ENCODE peak calls at places on chromosomes 16 and 17, in five cellular contexts. One of them, this sample, is unnamed.

GRCh38 chr17:71933306-71933705 is 187.5 kb upstream of the SOX9 start:
- DNase-seq in H7: no peak
- DNase-seq in NB4: no peak
- DNase-seq in fibroblast of mammary gland: no peak
- DNase-seq in choroid plexus epithelial cell: no peak
- DNase-seq in this sample: no peak

GRCh38 chr16:1216296-1216619 is 8.8 kb downstream of the TPSG1 start:
- DNase-seq in H7: peak; percentile 64
- DNase-seq in NB4: no peak
- DNase-seq in fibroblast of mammary gland: no peak
- DNase-seq in choroid plexus epithelial cell: no peak
- DNase-seq in this sample: no peak

GRCh38 chr16:66476328-66477027 is 49.4 kb downstream of the BEAN1 start:
- DNase-seq in H7: peak; percentile 87
- DNase-seq in NB4: peak; percentile 38
- DNase-seq in fibroblast of mammary gland: no peak
- DNase-seq in choroid plexus epithelial cell: peak; percentile 64
- DNase-seq in this sample: no peak

GRCh38 chr17:70076189-70076588 is 1.2 kb downstream of the KCNJ16 start:
- DNase-seq in H7: no peak
- DNase-seq in NB4: no peak
- DNase-seq in fibroblast of mammary gland: peak; percentile 30
- DNase-seq in choroid plexus epithelial cell: peak; percentile 83
- DNase-seq in this sample: peak; percentile 68

GRCh38 chr17:27157297-27157696 is 136.6 kb upstream of the WSB1 start:
- DNase-seq in H7: no peak
- DNase-seq in NB4: no peak
- DNase-seq in fibroblast of mammary gland: no peak
- DNase-seq in choroid plexus epithelial cell: no peak
- DNase-seq in this sample: no peak

GRCh38 chr17:21549107-21549687 is 143.1 kb upstream of the KCNJ18 start:
- DNase-seq in H7: no peak
- DNase-seq in NB4: no peak
- DNase-seq in fibroblast of mammary gland: peak; percentile 83
- DNase-seq in choroid plexus epithelial cell: peak; percentile 63
- DNase-seq in this sample: peak; percentile 52

GRCh38 chr17:16419929-16420271 is 4.5 kb downstream of the TRPV2 start:
- DNase-seq in H7: no peak
- DNase-seq in NB4: peak; percentile 93
- DNase-seq in fibroblast of mammary gland: peak; percentile 87
- DNase-seq in choroid plexus epithelial cell: peak; percentile 90
- DNase-seq in this sample: peak; percentile 90

GRCh38 chr16:81444448-81445121 is at the start of gene CMIP:
- DNase-seq in H7: peak; percentile 98
- DNase-seq in NB4: peak; percentile 86
- DNase-seq in fibroblast of mammary gland: peak; percentile 60
- DNase-seq in choroid plexus epithelial cell: peak; percentile 75
- DNase-seq in this sample: peak; percentile 70

GRCh38 chr17:32927724-32928526 is at the start of gene TMEM98:
- DNase-seq in H7: peak; percentile 87
- DNase-seq in NB4: no peak
- DNase-seq in fibroblast of mammary gland: no peak
- DNase-seq in choroid plexus epithelial cell: no peak
- DNase-seq in this sample: no peak

GRCh38 chr16:80852261-80852872 is 48.0 kb upstream of the CDYL2 start:
- DNase-seq in H7: peak; percentile 62
- DNase-seq in NB4: peak; percentile 44
- DNase-seq in fibroblast of mammary gland: peak; percentile 38
- DNase-seq in choroid plexus epithelial cell: peak; percentile 72
- DNase-seq in this sample: peak; percentile 24

GRCh38 chr17:2704031-2704889 is 7.3 kb downstream of the CLUH start:
- DNase-seq in H7: peak; percentile 66
- DNase-seq in NB4: no peak
- DNase-seq in fibroblast of mammary gland: no peak
- DNase-seq in choroid plexus epithelial cell: no peak
- DNase-seq in this sample: no peak

GRCh38 chr17:45227101-45227591 is 5.5 kb downstream of the FMNL1 start:
- DNase-seq in H7: peak; percentile 29
- DNase-seq in NB4: peak; percentile 54
- DNase-seq in fibroblast of mammary gland: peak; percentile 29
- DNase-seq in choroid plexus epithelial cell: peak; percentile 27
- DNase-seq in this sample: no peak

GRCh38 chr16:78443300-78443604 is 343.8 kb downstream of the WWOX start:
- DNase-seq in H7: no peak
- DNase-seq in NB4: no peak
- DNase-seq in fibroblast of mammary gland: no peak
- DNase-seq in choroid plexus epithelial cell: peak; percentile 7
- DNase-seq in this sample: peak; percentile 5

GRCh38 chr17:51000835-51001638 is 119.6 kb downstream of the SPAG9 start:
- DNase-seq in H7: peak; percentile 42
- DNase-seq in NB4: peak; percentile 73
- DNase-seq in fibroblast of mammary gland: peak; percentile 78
- DNase-seq in choroid plexus epithelial cell: peak; percentile 90
- DNase-seq in this sample: peak; percentile 82

GRCh38 chr16:81548551-81548900 is 103.9 kb downstream of the CMIP start:
- DNase-seq in H7: no peak
- DNase-seq in NB4: no peak
- DNase-seq in fibroblast of mammary gland: no peak
- DNase-seq in choroid plexus epithelial cell: no peak
- DNase-seq in this sample: no peak

GRCh38 chr16:55045329-55046145 is 114.9 kb downstream of the IRX5 start:
- DNase-seq in H7: no peak
- DNase-seq in NB4: no peak
- DNase-seq in fibroblast of mammary gland: no peak
- DNase-seq in choroid plexus epithelial cell: no peak
- DNase-seq in this sample: no peak

GRCh38 chr16:4511441-4512082 is 27.0 kb downstream of the CDIP1 start:
- DNase-seq in H7: peak; percentile 94
- DNase-seq in NB4: peak; percentile 59
- DNase-seq in fibroblast of mammary gland: peak; percentile 31
- DNase-seq in choroid plexus epithelial cell: peak; percentile 62
- DNase-seq in this sample: peak; percentile 26

GRCh38 chr17:56593073-56593740 is at the start of gene NOG:
- DNase-seq in H7: peak; percentile 90
- DNase-seq in NB4: peak; percentile 88
- DNase-seq in fibroblast of mammary gland: peak; percentile 17
- DNase-seq in choroid plexus epithelial cell: peak; percentile 15
- DNase-seq in this sample: peak; percentile 63

GRCh38 chr17:48570325-48571023 is 7.7 kb downstream of the HOXB4 start:
- DNase-seq in H7: peak; percentile 69
- DNase-seq in NB4: no peak
- DNase-seq in fibroblast of mammary gland: no peak
- DNase-seq in choroid plexus epithelial cell: no peak
- DNase-seq in this sample: no peak

GRCh38 chr16:88649195-88649923 is 1.5 kb downstream of the CYBA start:
- DNase-seq in H7: no peak
- DNase-seq in NB4: peak; percentile 56
- DNase-seq in fibroblast of mammary gland: no peak
- DNase-seq in choroid plexus epithelial cell: peak; percentile 28
- DNase-seq in this sample: no peak

GRCh38 chr16:67342616-67343015 is 16.0 kb downstream of the LRRC36 start:
- DNase-seq in H7: no peak
- DNase-seq in NB4: no peak
- DNase-seq in fibroblast of mammary gland: no peak
- DNase-seq in choroid plexus epithelial cell: no peak
- DNase-seq in this sample: no peak

GRCh38 chr17:9218911-9219310 is 197.6 kb downstream of the NTN1 start:
- DNase-seq in H7: no peak
- DNase-seq in NB4: no peak
- DNase-seq in fibroblast of mammary gland: no peak
- DNase-seq in choroid plexus epithelial cell: no peak
- DNase-seq in this sample: no peak

GRCh38 chr17:63950940-63951907 is 19.1 kb upstream of the CD79B start:
- DNase-seq in H7: peak; percentile 92
- DNase-seq in NB4: no peak
- DNase-seq in fibroblast of mammary gland: no peak
- DNase-seq in choroid plexus epithelial cell: no peak
- DNase-seq in this sample: no peak

GRCh38 chr17:67506966-67507365 is 129.9 kb downstream of the PITPNC1 start:
- DNase-seq in H7: no peak
- DNase-seq in NB4: no peak
- DNase-seq in fibroblast of mammary gland: peak; percentile 84
- DNase-seq in choroid plexus epithelial cell: peak; percentile 54
- DNase-seq in this sample: peak; percentile 81

GRCh38 chr16:85173077-85173980 is 61.1 kb upstream of the CIBAR2 start:
- DNase-seq in H7: peak; percentile 72
- DNase-seq in NB4: no peak
- DNase-seq in fibroblast of mammary gland: peak; percentile 95
- DNase-seq in choroid plexus epithelial cell: peak; percentile 85
- DNase-seq in this sample: peak; percentile 74

GRCh38 chr16:85171809-85172464 is 59.7 kb upstream of the CIBAR2 start:
- DNase-seq in H7: no peak
- DNase-seq in NB4: peak; percentile 37
- DNase-seq in fibroblast of mammary gland: no peak
- DNase-seq in choroid plexus epithelial cell: no peak
- DNase-seq in this sample: no peak

GRCh38 chr16:85171004-85171808 is 58.9 kb upstream of the CIBAR2 start:
- DNase-seq in H7: peak; percentile 66
- DNase-seq in NB4: no peak
- DNase-seq in fibroblast of mammary gland: no peak
- DNase-seq in choroid plexus epithelial cell: no peak
- DNase-seq in this sample: no peak

GRCh38 chr16:85173981-85174751 is 61.9 kb upstream of the CIBAR2 start:
- DNase-seq in H7: peak; percentile 75
- DNase-seq in NB4: no peak
- DNase-seq in fibroblast of mammary gland: peak; percentile 82
- DNase-seq in choroid plexus epithelial cell: peak; percentile 57
- DNase-seq in this sample: peak; percentile 63

DNA sequence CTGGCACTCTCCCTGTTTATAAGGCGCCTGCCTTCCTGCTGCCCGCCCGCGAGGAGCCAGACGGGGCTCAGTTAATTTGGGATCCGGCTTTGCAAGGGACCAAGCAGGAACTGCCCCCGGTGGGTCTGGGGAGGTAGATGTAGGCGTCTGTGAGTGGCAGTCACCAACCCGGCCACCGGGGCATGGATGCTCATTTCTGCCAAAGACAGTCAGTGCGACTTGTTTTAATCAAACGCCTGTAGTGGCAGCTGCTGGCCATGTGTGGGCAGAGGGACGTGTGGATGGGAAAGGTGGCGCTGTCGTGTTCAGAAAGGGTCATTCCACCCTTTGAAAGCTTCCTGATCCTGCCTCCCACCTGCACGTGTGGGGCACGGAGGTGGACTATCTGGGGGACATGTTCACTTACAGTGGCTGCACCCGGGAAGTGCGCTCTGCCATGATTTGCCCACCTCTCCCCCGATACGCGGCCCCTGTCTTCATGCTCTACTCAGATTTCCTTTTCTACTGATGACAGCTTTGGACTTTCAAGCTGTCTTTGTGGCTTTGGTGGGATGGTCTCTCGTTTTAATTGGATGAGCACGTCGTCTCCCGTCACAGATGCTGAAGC is 60.3 kb upstream of the CIBAR2 start:
- DNase-seq in H7: peak; percentile 85
- DNase-seq in NB4: peak; percentile 57
- DNase-seq in fibroblast of mammary gland: peak; percentile 42
- DNase-seq in choroid plexus epithelial cell: no peak
- DNase-seq in this sample: no peak
- H3K4me3 ChIP-seq in H7: peak overlapping the region; percentile 12
- H3K4me3 ChIP-seq in NB4: no peak overlapping the region
- H3K4me3 ChIP-seq in fibroblast of mammary gland: peak overlapping the region; percentile 69
- H3K4me3 ChIP-seq in choroid plexus epithelial cell: peak overlapping the region; percentile 61
- H3K4me3 ChIP-seq in this sample: peak overlapping the region; percentile 48

GRCh38 chr17:40311575-40311974 is 2.6 kb downstream of the RARA start:
- DNase-seq in H7: no peak
- DNase-seq in NB4: no peak
- DNase-seq in fibroblast of mammary gland: no peak
- DNase-seq in choroid plexus epithelial cell: peak; percentile 57
- DNase-seq in this sample: no peak
- H3K4me3 ChIP-seq in H7: no peak overlapping the region
- H3K4me3 ChIP-seq in NB4: no peak overlapping the region
- H3K4me3 ChIP-seq in fibroblast of mammary gland: no peak overlapping the region
- H3K4me3 ChIP-seq in choroid plexus epithelial cell: no peak overlapping the region
- H3K4me3 ChIP-seq in this sample: no peak overlapping the region

DNA sequence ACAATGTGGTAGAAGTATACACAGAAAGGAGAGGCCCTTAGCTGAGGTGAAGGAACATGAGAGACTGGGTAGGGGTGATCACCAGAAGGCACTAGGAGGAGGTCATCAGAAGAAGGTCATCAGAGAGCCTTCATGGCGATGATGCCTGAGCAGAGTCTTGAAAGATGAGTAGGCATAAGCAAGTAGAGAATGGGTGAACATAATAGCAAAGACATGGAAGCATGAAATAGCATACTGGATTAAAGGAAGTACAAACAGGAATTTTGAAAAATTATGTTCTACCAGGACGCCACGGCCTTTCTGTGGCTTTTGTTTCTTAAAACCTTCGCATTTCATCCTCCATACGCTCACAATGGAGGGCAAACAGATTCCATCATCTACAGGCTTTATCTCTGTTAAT is 2.9 kb downstream of the IKZF3 start:
- DNase-seq in H7: no peak
- DNase-seq in NB4: no peak
- DNase-seq in fibroblast of mammary gland: no peak
- DNase-seq in choroid plexus epithelial cell: no peak
- DNase-seq in this sample: no peak
- H3K4me3 ChIP-seq in H7: no peak overlapping the region
- H3K4me3 ChIP-seq in NB4: no peak overlapping the region
- H3K4me3 ChIP-seq in fibroblast of mammary gland: no peak overlapping the region
- H3K4me3 ChIP-seq in choroid plexus epithelial cell: no peak overlapping the region
- H3K4me3 ChIP-seq in this sample: no peak overlapping the region

GRCh38 chr16:165539-166374 is at the start of gene HBM:
- DNase-seq in H7: peak; percentile 84
- DNase-seq in NB4: no peak
- DNase-seq in fibroblast of mammary gland: no peak
- DNase-seq in choroid plexus epithelial cell: no peak
- DNase-seq in this sample: no peak
- H3K4me3 ChIP-seq in H7: peak within 1 kb of the TSS; percentile 24
- H3K4me3 ChIP-seq in NB4: no peak within 1 kb of the TSS
- H3K4me3 ChIP-seq in fibroblast of mammary gland: peak within 1 kb of the TSS; percentile 12
- H3K4me3 ChIP-seq in choroid plexus epithelial cell: no peak within 1 kb of the TSS
- H3K4me3 ChIP-seq in this sample: no peak within 1 kb of the TSS

GRCh38 chr16:49866533-49867155 is 10.7 kb upstream of the ZNF423 start:
- DNase-seq in H7: peak; percentile 89
- DNase-seq in NB4: no peak
- DNase-seq in fibroblast of mammary gland: no peak
- DNase-seq in choroid plexus epithelial cell: no peak
- DNase-seq in this sample: no peak
- H3K4me3 ChIP-seq in H7: no peak overlapping the region
- H3K4me3 ChIP-seq in NB4: no peak overlapping the region
- H3K4me3 ChIP-seq in fibroblast of mammary gland: no peak overlapping the region
- H3K4me3 ChIP-seq in choroid plexus epithelial cell: no peak overlapping the region
- H3K4me3 ChIP-seq in this sample: no peak overlapping the region

GRCh38 chr17:59791603-59792457 is 84.4 kb downstream of the VMP1 start:
- DNase-seq in H7: no peak
- DNase-seq in NB4: no peak
- DNase-seq in fibroblast of mammary gland: no peak
- DNase-seq in choroid plexus epithelial cell: peak; percentile 75
- DNase-seq in this sample: peak; percentile 89
- H3K4me3 ChIP-seq in H7: no peak overlapping the region
- H3K4me3 ChIP-seq in NB4: no peak overlapping the region
- H3K4me3 ChIP-seq in fibroblast of mammary gland: no peak overlapping the region
- H3K4me3 ChIP-seq in choroid plexus epithelial cell: no peak overlapping the region
- H3K4me3 ChIP-seq in this sample: no peak overlapping the region

GRCh38 chr17:80248001-80248893 is 12.4 kb upstream of the RNF213 start:
- DNase-seq in H7: peak; percentile 48
- DNase-seq in NB4: no peak
- DNase-seq in fibroblast of mammary gland: no peak
- DNase-seq in choroid plexus epithelial cell: no peak
- DNase-seq in this sample: no peak
- H3K4me3 ChIP-seq in H7: no peak overlapping the region
- H3K4me3 ChIP-seq in NB4: no peak overlapping the region
- H3K4me3 ChIP-seq in fibroblast of mammary gland: no peak overlapping the region
- H3K4me3 ChIP-seq in choroid plexus epithelial cell: no peak overlapping the region
- H3K4me3 ChIP-seq in this sample: no peak overlapping the region